ENCODE peak calls at places on chromosomes 4 and X, in nine cellular contexts. U, B, A, K, F, H, S, V and M are unnamed samples.

GRCh38 chrX:112677167-112677566 is 2.6 kb downstream of the LHFPL1 start:
- DNase-seq in U (no peak), B (no peak), A (no peak), K (no peak), F (no peak), H (no peak), S (no peak), V (no peak), M (no peak)

GRCh38 chr4:73309211-73309610 is 50.6 kb upstream of the ANKRD17 start:
- DNase-seq in U (no peak), B (no peak), A (peak), K (no peak), F (no peak), H (no peak), S (no peak), V (no peak), M (no peak)

GRCh38 chrX:30888526-30889146 is 418 bp downstream of the TAB3 start:
- DNase-seq in U (no peak), B (no peak), A (no peak), K (peak), F (no peak), H (peak), S (no peak), V (no peak), M (peak)

GRCh38 chr4:186570193-186570996 is 15.0 kb upstream of the MTNR1A start:
- DNase-seq in U (peak), B (no peak), A (no peak), K (no peak), F (no peak), H (no peak), S (no peak), V (no peak), M (no peak)

GRCh38 chrX:6226646-6227444 is 1.8 kb downstream of the NLGN4X start:
- DNase-seq in U (no peak), B (no peak), A (no peak), K (no peak), F (no peak), H (no peak), S (no peak), V (no peak), M (no peak)

GRCh38 chr4:63578383-63578782 is 830.9 kb downstream of the TECRL start:
- DNase-seq in U (no peak), B (no peak), A (no peak), K (no peak), F (no peak), H (no peak), S (no peak), V (no peak), M (no peak)

GRCh38 chrX:56826020-56826419 is 97.0 kb downstream of the NBDY start:
- DNase-seq in U (no peak), B (no peak), A (no peak), K (no peak), F (no peak), H (no peak), S (no peak), V (no peak), M (no peak)

GRCh38 chrX:126670258-126670657 is 117.6 kb upstream of the DCAF12L1 start:
- DNase-seq in U (no peak), B (no peak), A (no peak), K (peak), F (no peak), H (no peak), S (no peak), V (no peak), M (no peak)

GRCh38 chr4:152831416-152831815 is 51.7 kb downstream of the ARFIP1 start:
- DNase-seq in U (no peak), B (no peak), A (no peak), K (no peak), F (no peak), H (no peak), S (no peak), V (no peak), M (no peak)

GRCh38 chr4:110610620-110610939 is 12.3 kb downstream of the PITX2 start:
- DNase-seq in U (no peak), B (no peak), A (no peak), K (no peak), F (no peak), H (no peak), S (no peak), V (no peak), M (no peak)

GRCh38 chr4:38188631-38189101 is 228.5 kb downstream of the PTTG2 start:
- DNase-seq in U (peak), B (no peak), A (no peak), K (no peak), F (no peak), H (no peak), S (no peak), V (no peak), M (no peak)